ENCODE peak calls at places on chromosomes 7 and 10, in five cellular contexts. C, O, M, Q and R are unnamed samples.

GRCh38 chr7:155987681-155988080 is 175.4 kb upstream of the SHH start:
- DNase-seq in Q (no peak), O (no peak), C (no peak), M (no peak), R (no peak)

GRCh38 chr10:71435571-71436267 is 39.0 kb downstream of the CDH23 start:
- DNase-seq in C (no peak), Q (no peak), O (no peak), M (no peak), R (peak)

GRCh38 chr10:67763499-67764011 is 67.6 kb upstream of the CTNNA3 start:
- DNase-seq in O (peak), M (peak), C (peak), Q (no peak), R (peak)

GRCh38 chr10:71242621-71243009 is 30.2 kb downstream of the UNC5B start:
- DNase-seq in C (no peak), O (no peak), M (no peak), Q (no peak), R (no peak)

GRCh38 chr10:91220954-91221696 is 662 bp downstream of the PCGF5 start:
- DNase-seq in M (peak), Q (peak), C (peak), O (peak), R (peak)

GRCh38 chr10:91805110-91805825 is 7.0 kb downstream of the TNKS2 start:
- DNase-seq in O (no peak), M (no peak), C (no peak), Q (no peak), R (peak)

GRCh38 chr10:97278491-97278989 is 13.9 kb downstream of the ARHGAP19 start:
- DNase-seq in O (peak), Q (peak), C (peak), M (peak), R (peak)

GRCh38 chr7:26153823-26154783 is 2.1 kb downstream of the NFE2L3 start:
- DNase-seq in O (peak), C (peak), Q (no peak), M (peak), R (no peak)

GRCh38 chr10:73908853-73909611 is 1.9 kb upstream of the PLAU start:
- DNase-seq in M (peak), Q (peak), C (peak), O (peak), R (peak)

GRCh38 chr10:6275022-6275997 is 72.6 kb downstream of the PFKFB3 start:
- DNase-seq in C (peak), M (peak), O (peak), Q (peak), R (peak)

GRCh38 chr7:99108615-99109014 is 35.3 kb downstream of the SMURF1 start:
- DNase-seq in O (no peak), C (peak), Q (no peak), M (peak), R (peak)

GRCh38 chr7:69622014-69622818 is 23.9 kb downstream of the AUTS2 start:
- DNase-seq in Q (no peak), M (no peak), O (no peak), C (no peak), R (no peak)

GRCh38 chr7:106201176-106201575 is 83.6 kb downstream of the NAMPT start:
- DNase-seq in Q (no peak), O (no peak), C (no peak), M (no peak), R (no peak)

GRCh38 chr7:101953248-101953819 is 135.9 kb downstream of the CUX1 start:
- DNase-seq in Q (no peak), C (peak), O (peak), M (peak), R (peak)

GRCh38 chr10:127090135-127090534 is 106.3 kb downstream of the INSYN2A start:
- DNase-seq in O (no peak), M (no peak), Q (no peak), C (no peak), R (no peak)

GRCh38 chr7:37738338-37738737 is 54.8 kb downstream of the GPR141 start:
- DNase-seq in C (no peak), O (peak), M (no peak), Q (no peak), R (no peak)

GRCh38 chr7:30914611-30915601 is 3.3 kb downstream of the AQP1 start:
- DNase-seq in M (peak), C (peak), Q (peak), O (peak), R (peak)

GRCh38 chr10:103693070-103693811 is 162.1 kb downstream of the SH3PXD2A start:
- DNase-seq in Q (no peak), C (no peak), M (no peak), O (no peak), R (peak)

GRCh38 chr10:34716958-34717357 is 98.1 kb downstream of the PARD3 start:
- DNase-seq in M (peak), C (peak), O (no peak), Q (no peak), R (no peak)

GRCh38 chr10:98309366-98310355 is 41.7 kb upstream of the LOXL4 start:
- DNase-seq in C (peak), Q (peak), M (peak), O (peak), R (peak)

GRCh38 chr7:16051561-16052280 is 365.2 kb upstream of the MEOX2 start:
- DNase-seq in M (peak), Q (no peak), O (peak), C (no peak), R (peak)

GRCh38 chr10:48333856-48334255 is 27.4 kb downstream of the MAPK8 start:
- DNase-seq in C (no peak), Q (peak), O (peak), M (no peak), R (no peak)

GRCh38 chr7:69893915-69894314 is 295.6 kb downstream of the AUTS2 start:
- DNase-seq in Q (no peak), C (no peak), M (no peak), O (peak), R (peak)

GRCh38 chr10:28586176-28586575 is 53.3 kb downstream of the WAC start:
- DNase-seq in O (no peak), Q (no peak), C (no peak), M (no peak), R (no peak)

GRCh38 chr10:8009031-8009430 is 45.5 kb upstream of the GATA3 start:
- DNase-seq in C (no peak), O (no peak), M (no peak), Q (no peak), R (no peak)

GRCh38 chr7:121328508-121329459 is at the start of gene WNT16:
- DNase-seq in M (no peak), Q (no peak), C (no peak), O (no peak), R (peak)

GRCh38 chr10:28761084-28761875 is 84.0 kb downstream of the BAMBI start:
- DNase-seq in O (no peak), M (peak), Q (no peak), C (no peak), R (no peak)

GRCh38 chr10:19730848-19731247 is 85.4 kb upstream of the PLXDC2 start:
- DNase-seq in M (peak), Q (no peak), C (no peak), O (peak), R (peak)

GRCh38 chr7:14016950-14017349 is 27.5 kb upstream of the ETV1 start:
- DNase-seq in M (peak), Q (no peak), C (no peak), O (no peak), R (peak)

GRCh38 chr10:132507956-132508490 is 29.6 kb upstream of the INPP5A start:
- DNase-seq in O (no peak), M (no peak), C (no peak), Q (no peak), R (no peak)

GRCh38 chr10:34205452-34205851 is 609.6 kb downstream of the PARD3 start:
- DNase-seq in Q (no peak), C (no peak), M (no peak), O (no peak), R (no peak)

GRCh38 chr10:50635286-50635685 is 11.5 kb upstream of the SGMS1 start:
- DNase-seq in O (peak), C (peak), M (peak), Q (peak), R (peak)

GRCh38 chr10:116014326-116014725 is 258.7 kb downstream of the GFRA1 start:
- DNase-seq in C (no peak), O (no peak), Q (no peak), M (no peak), R (no peak)

GRCh38 chr10:132523561-132524442 is 13.8 kb upstream of the INPP5A start:
- DNase-seq in C (no peak), M (no peak), Q (no peak), O (no peak), R (no peak)

GRCh38 chr7:24755096-24755495 is 2.2 kb downstream of the GSDME start:
- DNase-seq in M (no peak), O (no peak), Q (peak), C (no peak), R (no peak)

GRCh38 chr10:114925675-114926204 is 12.3 kb upstream of the TRUB1 start:
- DNase-seq in C (peak), O (peak), M (peak), Q (peak), R (peak)

GRCh38 chr10:60942604-60943269 is 1.2 kb downstream of the RHOBTB1 start:
- DNase-seq in O (peak), Q (no peak), M (peak), C (peak), R (peak)
- TF ChIP-seq EZH2 in O (no peak), Q (no peak), M (no peak), C (no peak), R (no peak)

GRCh38 chr7:95047291-95047690 is 139.9 kb downstream of the PPP1R9A start:
- DNase-seq in M (no peak), Q (no peak), O (no peak), C (no peak), R (no peak)
- H3K9ac ChIP-seq in M (no peak), Q (no peak), O (no peak), C (no peak), R (no peak)

GRCh38 chr7:27171636-27172387 is 2.3 kb downstream of the HOXA10 start:
- DNase-seq in Q (peak), O (no peak), C (no peak), M (no peak), R (peak)

GRCh38 chr7:27170936-27171635 is 3.0 kb downstream of the HOXA10 start:
- DNase-seq in C (peak), O (no peak), Q (no peak), M (no peak), R (peak)

GRCh38 chr7:27172388-27172774 is 1.7 kb downstream of the HOXA10 start:
- DNase-seq in C (no peak), M (no peak), Q (no peak), O (no peak), R (peak)

GRCh38 chr7:27169658-27170493 is 4.2 kb downstream of the HOXA10 start:
- DNase-seq in C (peak), Q (no peak), O (no peak), M (no peak), R (peak)

GRCh38 chr7:27170494-27170811 is 3.7 kb downstream of the HOXA10 start:
- DNase-seq in M (no peak), C (no peak), Q (no peak), O (no peak), R (no peak)
- H3K4me2 ChIP-seq in M (no peak), C (peak), Q (no peak), O (no peak), R (peak)

GRCh38 chr7:1516586-1517251 is 12.5 kb upstream of the INTS1 start:
- DNase-seq in Q (no peak), O (no peak), M (no peak), C (peak), R (no peak)

GRCh38 chr7:1523208-1523607 is 7.3 kb upstream of the MAFK start:
- DNase-seq in M (no peak), Q (no peak), C (no peak), O (no peak), R (no peak)

GRCh38 chr7:1523838-1524237 is 6.7 kb upstream of the MAFK start:
- DNase-seq in O (no peak), M (no peak), C (no peak), Q (no peak), R (no peak)

GRCh38 chr7:1521454-1521853 is 9.0 kb upstream of the MAFK start:
- DNase-seq in Q (no peak), C (no peak), M (no peak), O (no peak), R (no peak)

GRCh38 chr7:1520574-1521234 is 9.8 kb upstream of the MAFK start:
- DNase-seq in C (peak), O (peak), Q (no peak), M (peak), R (no peak)
- TF ChIP-seq EZH2 in C (no peak), O (no peak), Q (no peak), M (no peak), R (no peak)

DNA sequence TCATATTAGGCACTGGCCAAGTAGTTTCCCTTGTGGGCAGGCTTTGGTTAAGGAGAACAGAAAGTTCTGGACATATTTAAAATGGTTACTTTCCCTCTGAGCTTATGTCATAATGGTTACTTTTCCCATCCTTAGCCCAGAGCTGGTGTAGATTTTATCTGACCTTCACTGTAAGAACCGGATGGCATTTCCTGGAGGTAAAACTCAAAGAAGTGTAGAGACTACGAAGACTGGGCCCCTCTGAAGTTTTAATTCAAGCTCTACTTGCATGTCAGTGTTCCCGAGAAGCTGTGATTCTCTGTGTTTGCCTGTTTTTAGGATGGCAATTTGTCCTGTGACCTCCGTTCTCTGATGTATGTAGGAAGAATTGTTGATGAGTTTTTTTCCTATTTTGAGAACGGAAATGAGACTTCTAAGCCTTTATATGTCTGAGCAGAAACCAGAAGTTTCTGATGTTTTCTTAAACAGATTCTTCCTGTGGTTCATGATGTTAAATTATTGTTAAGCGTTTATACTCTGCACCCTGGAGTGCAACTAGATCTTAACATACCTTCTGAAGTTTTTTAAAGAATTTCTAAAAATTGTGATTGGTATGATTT is 94.2 kb downstream of the CDCA7L start:
- DNase-seq in M (no peak), O (no peak), Q (no peak), C (no peak), R (peak)
- H3K9ac ChIP-seq in M (peak), O (no peak), Q (no peak), C (no peak), R (no peak)

GRCh38 chr10:124977648-124978375 is 35.9 kb downstream of the ZRANB1 start:
- DNase-seq in O (no peak), C (no peak), M (no peak), Q (no peak), R (no peak)

GRCh38 chr10:124978376-124978725 is 36.4 kb downstream of the ZRANB1 start:
- DNase-seq in C (no peak), Q (no peak), O (no peak), M (no peak), R (no peak)

GRCh38 chr10:124974131-124974530 is 32.2 kb downstream of the ZRANB1 start:
- DNase-seq in M (no peak), O (no peak), Q (no peak), C (no peak), R (no peak)

GRCh38 chr10:124975977-124976514 is 34.1 kb downstream of the ZRANB1 start:
- DNase-seq in M (peak), Q (no peak), O (no peak), C (no peak), R (no peak)

DNA sequence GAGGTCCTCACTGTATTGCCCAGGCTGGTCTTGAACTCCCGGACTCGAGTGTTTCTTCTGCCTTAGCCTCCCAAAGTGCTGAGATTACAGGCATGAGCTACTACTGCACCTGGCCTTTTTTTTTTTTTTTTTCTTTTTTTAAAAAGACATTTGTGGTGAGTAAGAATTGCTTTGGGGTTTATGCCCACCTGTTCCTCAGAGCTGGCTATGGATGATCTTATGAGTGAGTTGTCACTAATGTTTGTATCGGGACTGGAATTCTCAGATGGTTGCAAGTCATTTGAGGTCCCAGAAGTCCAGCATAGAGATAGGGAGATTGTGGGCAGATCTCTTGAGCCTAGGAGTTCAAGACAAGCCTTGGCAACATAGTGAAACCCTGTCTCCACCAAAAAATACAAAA is 35.2 kb downstream of the ZRANB1 start:
- DNase-seq in M (no peak), O (no peak), Q (no peak), C (no peak), R (no peak)
- H3K4me2 ChIP-seq in M (no peak), O (no peak), Q (no peak), C (no peak), R (no peak)

GRCh38 chr10:11165591-11166543 is 148.2 kb downstream of the CELF2 start:
- DNase-seq in O (peak), Q (no peak), C (no peak), M (no peak), R (peak)
- TF ChIP-seq EZH2 in O (no peak), Q (no peak), C (no peak), M (peak), R (no peak)

DNA sequence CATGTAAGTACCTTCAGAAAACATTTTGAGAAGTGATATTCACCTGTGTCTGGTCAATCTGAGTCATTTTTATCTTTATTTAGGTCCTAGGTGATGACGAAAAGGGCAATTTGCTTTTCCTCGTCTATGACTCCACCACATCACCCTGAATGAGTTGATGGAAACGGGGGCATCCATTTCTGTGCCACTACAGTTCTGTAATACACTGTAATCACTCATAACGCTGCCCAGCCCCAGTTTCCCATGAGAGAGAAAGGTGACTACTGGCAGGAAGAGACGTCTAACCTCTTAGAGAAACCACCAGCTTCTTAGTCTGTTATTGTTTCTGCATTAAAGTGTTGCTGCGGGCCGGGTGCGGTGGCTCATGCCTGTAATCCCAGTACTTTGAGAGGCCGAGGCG is 205.3 kb upstream of the MKLN1 start:
- DNase-seq in C (no peak), Q (no peak), M (no peak), O (no peak), R (no peak)
- H3K9ac ChIP-seq in C (no peak), Q (no peak), M (no peak), O (no peak), R (no peak)